ENCODE peak calls at places on chromosomes 4 and X, in seven cellular contexts. J, N, D, V, C, T and Z are unnamed samples. For H3K27me3, the result is how much of the 10 kb centered on the place peaks cover.

GRCh38 chr4:153641532-153641931 is 42.5 kb upstream of the TLR2 start:
- DNase-seq in V (no peak), J (no peak), T (no peak), N (no peak), C (no peak), D (no peak), Z (no peak)

GRCh38 chrX:76184276-76184675 is 11.4 kb downstream of the PBDC1 start:
- DNase-seq in V (no peak), N (no peak), T (no peak), C (no peak), D (no peak), J (no peak), Z (no peak)

GRCh38 chr4:93658443-93658842 is 170.1 kb upstream of the ATOH1 start:
- DNase-seq in T (no peak), J (no peak), V (no peak), D (no peak), N (no peak), C (peak), Z (no peak)

GRCh38 chr4:54496412-54496811 is 161.3 kb upstream of the KIT start:
- DNase-seq in V (no peak), C (no peak), J (no peak), N (no peak), T (no peak), D (no peak), Z (no peak)

GRCh38 chr4:6893449-6894085 is 16.1 kb upstream of the TBC1D14 start:
- DNase-seq in C (peak), N (no peak), T (no peak), D (no peak), V (no peak), J (no peak), Z (no peak)

GRCh38 chrX:6227445-6227820 is 1.2 kb downstream of the NLGN4X start:
- DNase-seq in T (no peak), N (no peak), C (no peak), V (no peak), J (no peak), D (no peak), Z (no peak)

GRCh38 chr4:75702919-75703411 is 21.4 kb upstream of the USO1 start:
- DNase-seq in C (no peak), J (no peak), V (no peak), D (no peak), N (no peak), T (no peak), Z (no peak)

GRCh38 chr4:155759372-155760252 is 791 bp downstream of the GUCY1B1 start:
- DNase-seq in V (peak), D (peak), C (no peak), N (no peak), T (no peak), J (peak), Z (peak)

GRCh38 chr4:17787315-17787714 is 5.9 kb upstream of the FAM184B start:
- DNase-seq in V (no peak), D (no peak), C (peak), T (no peak), N (no peak), J (no peak), Z (no peak)

GRCh38 chr4:16337936-16338335 is 111.7 kb upstream of the TAPT1 start:
- DNase-seq in J (no peak), V (no peak), C (peak), T (no peak), D (no peak), N (no peak), Z (no peak)

GRCh38 chrX:118370921-118371624 is 25.2 kb downstream of the WDR44 start:
- DNase-seq in J (no peak), D (no peak), C (peak), T (no peak), N (no peak), V (no peak), Z (no peak)

GRCh38 chr4:37678624-37679023 is 7.6 kb downstream of the RELL1 start:
- DNase-seq in V (no peak), J (no peak), C (no peak), D (no peak), T (no peak), N (no peak), Z (no peak)

GRCh38 chrX:70439016-70439415 is 5.6 kb upstream of the DLG3 start:
- DNase-seq in D (no peak), T (no peak), N (no peak), C (peak), V (no peak), J (no peak), Z (no peak)

GRCh38 chr4:6957994-6958393 is 48.4 kb downstream of the TBC1D14 start:
- DNase-seq in N (no peak), J (no peak), V (no peak), C (no peak), T (no peak), D (peak), Z (no peak)

GRCh38 chr4:19971829-19972228 is 279.9 kb upstream of the SLIT2 start:
- DNase-seq in N (no peak), J (no peak), T (no peak), V (no peak), C (peak), D (no peak), Z (no peak)

GRCh38 chr4:15659768-15660394 is 4.7 kb upstream of the FBXL5 start:
- DNase-seq in V (no peak), D (no peak), J (peak), C (peak), T (peak), N (no peak), Z (no peak)

GRCh38 chr4:9870165-9870564 is 88.7 kb downstream of the DRD5 start:
- DNase-seq in J (no peak), D (no peak), V (no peak), T (no peak), N (no peak), C (no peak), Z (no peak)

GRCh38 chr4:26758899-26759298 is 101.7 kb upstream of the STIM2 start:
- DNase-seq in V (no peak), N (no peak), J (no peak), C (no peak), D (no peak), T (no peak), Z (no peak)

GRCh38 chrX:87961471-87961870 is 443.9 kb downstream of the KLHL4 start:
- DNase-seq in N (no peak), J (no peak), T (no peak), C (no peak), D (no peak), V (no peak), Z (no peak)

GRCh38 chrX:16702700-16703599 is 9.5 kb downstream of the CTPS2 start:
- DNase-seq in V (no peak), T (no peak), C (no peak), J (no peak), D (no peak), N (no peak), Z (no peak)

GRCh38 chrX:24982306-24982965 is 33.3 kb downstream of the ARX start:
- DNase-seq in D (no peak), J (no peak), N (no peak), V (no peak), C (no peak), T (no peak), Z (no peak)

GRCh38 chr4:42610941-42611340 is 46.0 kb downstream of the ATP8A1 start:
- DNase-seq in T (no peak), J (no peak), C (no peak), V (no peak), D (no peak), N (no peak), Z (no peak)

DNA sequence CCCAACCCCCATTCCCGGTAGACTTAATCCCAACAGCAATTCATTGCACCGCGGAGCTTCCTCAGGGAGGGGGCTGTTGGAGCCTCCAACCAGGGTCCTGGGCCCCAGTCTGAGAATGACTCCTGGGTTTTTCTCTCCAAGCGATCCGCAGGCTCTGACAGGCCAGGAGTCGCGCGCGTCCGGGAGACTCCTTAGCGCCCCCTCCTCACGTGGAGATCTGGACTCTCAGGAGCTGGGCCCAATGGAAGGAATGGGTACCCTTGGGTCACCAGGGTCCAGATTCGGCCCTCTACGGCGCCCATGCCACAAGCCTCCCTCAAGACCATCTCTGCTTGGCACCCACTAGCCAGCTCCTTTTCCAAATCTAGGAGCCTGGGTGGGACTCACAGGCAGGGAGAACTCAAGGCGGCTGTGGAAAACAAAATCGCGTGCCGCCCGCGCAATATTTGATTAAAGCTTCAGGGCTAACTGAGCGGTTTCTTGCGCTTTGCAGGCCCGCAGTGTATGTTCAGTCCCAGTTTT is 7.1 kb downstream of the HAND2 start:
- DNase-seq in N (no peak), V (no peak), C (no peak), T (no peak), J (no peak), D (no peak), Z (peak)
- H3K27me3 ChIP-seq in N (half or more), V (half or more), C (half or more), T (half or more), J (under half), D (half or more), Z (half or more)

GRCh38 chr4:122052714-122053113 is 99.4 kb upstream of the BLTP1 start:
- DNase-seq in J (no peak), D (no peak), T (no peak), V (no peak), C (peak), N (no peak), Z (peak)
- TF ChIP-seq CTCF in J (no peak), D (no peak), T (no peak), V (no peak), C (no peak), N (no peak), Z (no peak)

GRCh38 chrX:109862386-109862910 is 129.4 kb upstream of the ACSL4 start:
- DNase-seq in N (no peak), T (no peak), D (no peak), V (no peak), J (no peak), C (peak), Z (no peak)
- H3K27me3 ChIP-seq in N (under half), T (under half), D (under half), V (under half), J (under half), C (under half), Z (under half)

GRCh38 chrX:136789856-136790255 is 9.1 kb upstream of the ARHGEF6 start:
- DNase-seq in T (no peak), D (no peak), C (no peak), N (no peak), J (no peak), V (no peak), Z (no peak)
- TF ChIP-seq CTCF in T (no peak), D (no peak), C (no peak), N (no peak), J (no peak), V (no peak), Z (no peak)

DNA sequence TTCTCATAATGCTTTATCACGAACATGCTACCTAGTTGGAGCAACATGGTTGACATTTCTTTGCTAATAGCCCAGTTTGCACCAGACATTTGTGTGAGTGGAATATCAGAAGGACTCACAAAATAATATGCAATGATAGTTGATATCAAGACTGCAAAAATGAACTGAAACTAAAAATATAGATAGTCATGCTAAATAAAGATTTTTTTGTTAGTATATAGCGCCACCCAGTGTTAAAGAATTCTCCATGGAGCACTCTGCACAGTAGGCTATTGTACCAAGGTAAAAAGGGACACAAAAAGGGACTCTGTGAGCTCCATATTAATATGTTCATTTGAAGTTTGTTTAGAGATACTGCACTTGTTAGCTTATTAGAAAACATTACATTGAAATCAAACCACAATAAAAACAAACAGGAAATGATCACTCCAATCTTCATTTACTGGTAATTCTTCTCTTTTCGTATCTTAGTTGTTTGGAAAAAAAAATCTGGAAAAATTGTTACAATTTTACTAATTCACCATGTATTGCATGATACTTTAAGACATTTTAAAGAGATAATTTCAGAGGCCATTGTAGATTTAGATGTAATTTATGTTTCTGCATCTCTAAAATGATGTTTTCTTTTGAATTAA is 1509.6 kb downstream of the ADGRL3 start:
- DNase-seq in C (peak), D (no peak), J (no peak), V (no peak), T (peak), N (no peak), Z (no peak)
- H3K27me3 ChIP-seq in C (under half), D (under half), J (under half), V (under half), T (under half), N (under half), Z (under half)

DNA sequence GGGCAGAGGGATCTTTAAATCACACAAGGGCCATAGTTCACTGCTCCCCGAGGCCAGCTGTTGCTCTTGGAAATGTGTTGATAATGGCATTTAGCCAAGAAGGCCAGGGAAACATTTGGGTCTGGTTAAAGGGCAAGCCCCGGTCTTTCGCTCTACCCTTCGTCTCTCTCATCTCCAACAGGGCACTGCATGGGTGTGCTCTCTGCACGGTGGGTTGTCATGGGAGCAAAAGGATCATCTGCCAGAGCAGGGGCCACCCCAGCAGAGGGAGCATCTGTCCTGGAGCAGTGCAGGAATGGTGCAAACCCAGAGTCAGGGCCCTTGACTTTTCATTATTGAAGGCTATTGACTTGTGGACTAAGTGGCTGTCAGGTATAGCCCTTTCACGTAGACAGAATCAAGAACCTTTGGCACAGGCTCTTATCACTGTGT is 22.7 kb upstream of the PGRMC2 start:
- DNase-seq in V (no peak), D (no peak), T (no peak), C (no peak), J (no peak), N (no peak), Z (peak)
- TF ChIP-seq CTCF in V (no peak), D (peak), T (no peak), C (no peak), J (no peak), N (no peak), Z (peak)

GRCh38 chr4:72679666-72680065 is 110.6 kb upstream of the ADAMTS3 start:
- DNase-seq in C (no peak), J (no peak), N (no peak), V (no peak), T (no peak), D (no peak), Z (no peak)

GRCh38 chr4:72677265-72677664 is 108.2 kb upstream of the ADAMTS3 start:
- DNase-seq in J (no peak), V (no peak), C (no peak), D (no peak), N (no peak), T (no peak), Z (no peak)

DNA sequence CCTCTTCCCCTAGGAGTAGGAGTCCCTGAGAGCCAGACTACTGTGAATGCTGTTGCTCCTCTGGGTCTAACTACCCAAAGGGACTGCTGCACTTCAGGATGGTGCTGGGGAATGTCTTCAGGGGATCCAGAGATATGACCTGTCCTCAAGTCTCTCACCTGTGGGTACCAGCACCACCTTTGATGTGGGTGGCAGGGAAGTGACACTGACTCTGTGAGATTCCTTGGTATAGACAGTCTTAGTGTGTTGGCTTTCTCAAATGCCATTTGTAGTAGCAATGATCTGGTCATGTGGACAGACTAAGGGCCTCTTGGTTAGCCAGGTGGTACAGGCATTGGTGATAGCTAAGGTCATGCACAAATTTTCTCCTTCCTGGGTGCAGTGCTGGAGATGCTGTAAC is 108.9 kb upstream of the ADAMTS3 start:
- DNase-seq in J (no peak), T (no peak), C (no peak), D (no peak), V (no peak), N (no peak), Z (no peak)
- H3K27me3 ChIP-seq in J (under half), T (under half), C (under half), D (under half), V (under half), N (under half), Z (under half)

GRCh38 chr4:56049428-56050212 is 100.9 kb downstream of the CEP135 start:
- DNase-seq in D (peak), N (no peak), V (no peak), J (no peak), T (no peak), C (peak), Z (no peak)

GRCh38 chr4:56050584-56050983 is 101.8 kb downstream of the CEP135 start:
- DNase-seq in D (no peak), V (no peak), T (no peak), N (no peak), J (no peak), C (no peak), Z (no peak)

GRCh38 chr4:56051049-56051709 is 102.4 kb downstream of the CEP135 start:
- DNase-seq in T (no peak), J (no peak), C (no peak), N (no peak), V (no peak), D (no peak), Z (no peak)

GRCh38 chr4:56051710-56052075 is 102.9 kb downstream of the CEP135 start:
- DNase-seq in J (no peak), N (no peak), T (no peak), C (no peak), V (no peak), D (no peak), Z (no peak)

GRCh38 chr4:56048621-56049427 is 100.1 kb downstream of the CEP135 start:
- DNase-seq in C (peak), N (no peak), J (no peak), V (peak), T (peak), D (peak), Z (peak)
- TF ChIP-seq CTCF in C (no peak), N (no peak), J (peak), V (no peak), T (peak), D (no peak), Z (peak)

DNA sequence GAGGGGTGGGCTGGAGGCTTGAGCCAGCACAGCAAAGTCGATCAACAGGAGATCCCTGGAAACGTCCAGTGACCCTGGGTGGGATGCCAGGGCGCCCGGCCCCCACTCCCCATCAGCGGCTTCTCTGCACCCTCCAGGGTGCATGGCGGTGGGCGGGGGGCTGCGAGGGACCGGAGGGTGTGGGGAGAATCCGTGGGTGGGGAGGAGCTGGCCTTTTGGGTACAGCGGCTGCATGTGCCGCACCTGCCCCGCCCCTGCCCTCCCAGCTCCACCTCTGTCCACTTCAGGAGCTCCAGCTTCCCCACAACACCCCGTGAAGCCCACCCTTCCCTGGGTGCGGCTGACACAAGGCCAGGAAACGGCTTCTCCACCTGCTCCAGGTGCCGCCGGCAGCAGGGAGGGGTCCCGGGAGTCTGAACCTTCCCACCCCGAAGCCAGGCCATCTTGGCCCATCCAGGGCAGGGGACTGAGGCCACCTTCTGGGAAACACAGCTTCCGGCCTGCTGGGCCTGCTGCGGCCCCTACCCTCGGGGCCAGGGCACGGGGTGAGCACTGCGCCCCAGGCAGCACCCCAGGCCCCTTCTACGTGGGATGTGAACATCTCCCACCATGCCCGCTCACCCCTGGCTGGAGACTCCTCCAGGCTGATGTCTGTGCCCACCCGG is 34.6 kb downstream of the CPLX1 start:
- DNase-seq in C (no peak), V (no peak), N (no peak), J (no peak), D (no peak), T (no peak), Z (no peak)
- H3K27me3 ChIP-seq in C (half or more), V (half or more), N (under half), J (under half), D (half or more), T (half or more), Z (half or more)